ENCODE peak calls at places on chromosomes 3 and 15, in six cellular contexts. M, P, N, X, Z and J are unnamed samples.

GRCh38 chr3:106957021-106957420 is 420.2 kb upstream of the CCDC54 start:
- DNase-seq in M (no peak), P (no peak), N (peak), X (no peak), Z (no peak), J (no peak)

GRCh38 chr15:52466134-52466701 is 62.5 kb downstream of the MYO5A start:
- DNase-seq in M (peak), P (peak), N (no peak), X (no peak), Z (no peak), J (no peak)

GRCh38 chr3:30162579-30162978 is 443.8 kb upstream of the TGFBR2 start:
- DNase-seq in M (no peak), P (no peak), N (peak), X (no peak), Z (no peak), J (peak)

GRCh38 chr3:72659609-72660008 is 188.6 kb downstream of the SHQ1 start:
- DNase-seq in M (no peak), P (no peak), N (no peak), X (no peak), Z (no peak), J (no peak)

GRCh38 chr15:85440451-85440850 is 60.0 kb downstream of the AKAP13 start:
- DNase-seq in M (no peak), P (no peak), N (no peak), X (no peak), Z (no peak), J (no peak)

GRCh38 chr3:128548011-128548410 is 55.0 kb upstream of the GATA2 start:
- DNase-seq in M (no peak), P (no peak), N (no peak), X (no peak), Z (no peak), J (no peak)

GRCh38 chr3:102478160-102478559 is 43.3 kb downstream of the ZPLD1 start:
- DNase-seq in M (no peak), P (no peak), N (no peak), X (peak), Z (no peak), J (no peak)

GRCh38 chr3:188914556-188914955 is 257.2 kb upstream of the TPRG1 start:
- DNase-seq in M (no peak), P (no peak), N (peak), X (no peak), Z (no peak), J (peak)

GRCh38 chr3:55490194-55490913 is 3.2 kb upstream of the WNT5A start:
- DNase-seq in M (no peak), P (no peak), N (no peak), X (no peak), Z (no peak), J (no peak)

GRCh38 chr3:77825045-77825827 is 785.3 kb downstream of the ROBO2 start:
- DNase-seq in M (peak), P (no peak), N (peak), X (no peak), Z (no peak), J (peak)

GRCh38 chr15:37098468-37099320 is 1.7 kb downstream of the MEIS2 start:
- DNase-seq in M (peak), P (no peak), N (peak), X (no peak), Z (no peak), J (peak)

GRCh38 chr3:48694610-48695051 is 8.9 kb upstream of the NCKIPSD start:
- DNase-seq in M (peak), P (no peak), N (peak), X (no peak), Z (no peak), J (peak)

GRCh38 chr15:76345880-76346665 is 9.5 kb downstream of the ISL2 start:
- DNase-seq in M (no peak), P (no peak), N (no peak), X (no peak), Z (no peak), J (no peak)

GRCh38 chr15:77693576-77693975 is 60.9 kb upstream of the LINGO1 start:
- DNase-seq in M (no peak), P (no peak), N (no peak), X (no peak), Z (no peak), J (no peak)

GRCh38 chr15:48285329-48286214 is 45.7 kb upstream of the DUT start:
- DNase-seq in M (no peak), P (no peak), N (peak), X (peak), Z (no peak), J (peak)

GRCh38 chr3:29922990-29923746 is 642.3 kb downstream of the RBMS3 start:
- DNase-seq in M (no peak), P (no peak), N (peak), X (no peak), Z (no peak), J (peak)

GRCh38 chr15:42020713-42021273 is at the start of gene PLA2G4E:
- DNase-seq in M (no peak), P (no peak), N (no peak), X (no peak), Z (no peak), J (no peak)

GRCh38 chr15:100785181-100786138 is 94.2 kb upstream of the ALDH1A3 start:
- DNase-seq in M (no peak), P (no peak), N (no peak), X (no peak), Z (no peak), J (no peak)

GRCh38 chr15:76336254-76337046 is at the start of gene ISL2:
- DNase-seq in M (peak), P (no peak), N (peak), X (peak), Z (peak), J (peak)

GRCh38 chr3:188749010-188749617 is 422.7 kb upstream of the TPRG1 start:
- DNase-seq in M (no peak), P (peak), N (peak), X (no peak), Z (peak), J (peak)

GRCh38 chr15:84947947-84948830 is 33.5 kb upstream of the PDE8A start:
- DNase-seq in M (peak), P (no peak), N (peak), X (no peak), Z (no peak), J (peak)